ENCODE peak calls at places on chromosome 7, in eight cellular contexts. Q is testis; R is left ventricle myocardium inferior; S is GM23338; W is neuronal stem cell; C is astrocyte; L is AG04450; K is CD4-positive, alpha-beta T cell. F is an unnamed sample.

GRCh38 chr7:73438547-73439245 is 5.1 kb downstream of the FZD9 start:
- DNase-seq in Q (no peak), R (no peak), S (no peak), W (no peak), C (no peak), L (no peak), K (no peak), F (no peak)

GRCh38 chr7:131721660-131722059 is 165.2 kb upstream of the PODXL start:
- DNase-seq in Q (no peak), R (no peak), S (no peak), W (no peak), C (no peak), L (no peak), K (no peak), F (no peak)

GRCh38 chr7:133481676-133482075 is 228.8 kb downstream of the EXOC4 start:
- DNase-seq in Q (no peak), R (no peak), S (no peak), W (no peak), C (peak), L (peak), K (no peak), F (peak)

GRCh38 chr7:156578978-156579430 is 61.6 kb upstream of the RNF32 start:
- DNase-seq in Q (no peak), R (no peak), S (peak), W (no peak), C (no peak), L (no peak), K (no peak), F (no peak)

GRCh38 chr7:108257954-108258353 is 127.8 kb upstream of the LAMB4 start:
- DNase-seq in Q (no peak), R (no peak), S (no peak), W (no peak), C (no peak), L (no peak), K (no peak), F (no peak)

GRCh38 chr7:43721193-43721806 is 8.0 kb downstream of the COA1 start:
- DNase-seq in Q (no peak), R (no peak), S (peak), W (peak), C (peak), L (no peak), K (no peak), F (peak)

GRCh38 chr7:23530355-23530754 is 1.4 kb downstream of the TRA2A start:
- DNase-seq in Q (no peak), R (no peak), S (peak), W (no peak), C (peak), L (no peak), K (no peak), F (peak)

GRCh38 chr7:105905209-105905910 is 29.0 kb upstream of the ATXN7L1 start:
- DNase-seq in Q (no peak), R (no peak), S (peak), W (no peak), C (no peak), L (no peak), K (no peak), F (no peak)

GRCh38 chr7:132783824-132784223 is 207.6 kb upstream of the PLXNA4 start:
- DNase-seq in Q (no peak), R (no peak), S (no peak), W (no peak), C (peak), L (peak), K (no peak), F (peak)

GRCh38 chr7:77525231-77525630 is 11.9 kb upstream of the PTPN12 start:
- DNase-seq in Q (no peak), R (no peak), S (no peak), W (no peak), C (peak), L (no peak), K (no peak), F (no peak)

GRCh38 chr7:1646957-1647891 is 22.9 kb upstream of the ELFN1 start:
- DNase-seq in Q (peak), R (peak), S (no peak), W (no peak), C (peak), L (no peak), K (no peak), F (peak)

GRCh38 chr7:96045919-96046318 is 273.6 kb downstream of the DYNC1I1 start:
- DNase-seq in Q (no peak), R (no peak), S (peak), W (no peak), C (no peak), L (no peak), K (no peak), F (no peak)

GRCh38 chr7:29444267-29444666 is 119.4 kb upstream of the PRR15 start:
- DNase-seq in Q (no peak), R (no peak), S (no peak), W (no peak), C (no peak), L (no peak), K (no peak), F (no peak)

GRCh38 chr7:151888716-151889115 is 11.8 kb upstream of the PRKAG2 start:
- DNase-seq in Q (no peak), R (no peak), S (no peak), W (no peak), C (no peak), L (no peak), K (no peak), F (no peak)

GRCh38 chr7:135777626-135778398 is 29.2 kb upstream of the FAM180A start:
- DNase-seq in Q (no peak), R (no peak), S (no peak), W (no peak), C (no peak), L (no peak), K (no peak), F (no peak)

GRCh38 chr7:56110611-56111010 is 4.3 kb upstream of the CHCHD2 start:
- DNase-seq in Q (no peak), R (no peak), S (no peak), W (no peak), C (no peak), L (no peak), K (no peak), F (no peak)

GRCh38 chr7:38798552-38799267 is 110.3 kb downstream of the VPS41 start:
- DNase-seq in Q (no peak), R (no peak), S (peak), W (no peak), C (no peak), L (no peak), K (no peak), F (no peak)

GRCh38 chr7:74334026-74334425 is 44.8 kb downstream of the CLIP2 start:
- DNase-seq in Q (no peak), R (no peak), S (no peak), W (no peak), C (peak), L (peak), K (no peak), F (peak)

GRCh38 chr7:51451751-51452465 is 135.3 kb upstream of the COBL start:
- DNase-seq in Q (no peak), R (no peak), S (peak), W (peak), C (no peak), L (no peak), K (no peak), F (no peak)

GRCh38 chr7:68313806-68314205 is 1284.5 kb upstream of the AUTS2 start:
- DNase-seq in Q (no peak), R (no peak), S (no peak), W (no peak), C (no peak), L (no peak), K (no peak), F (no peak)

GRCh38 chr7:53272081-53272480 is 236.6 kb downstream of the POM121L12 start:
- DNase-seq in Q (no peak), R (no peak), S (peak), W (no peak), C (no peak), L (no peak), K (no peak), F (no peak)

DNA sequence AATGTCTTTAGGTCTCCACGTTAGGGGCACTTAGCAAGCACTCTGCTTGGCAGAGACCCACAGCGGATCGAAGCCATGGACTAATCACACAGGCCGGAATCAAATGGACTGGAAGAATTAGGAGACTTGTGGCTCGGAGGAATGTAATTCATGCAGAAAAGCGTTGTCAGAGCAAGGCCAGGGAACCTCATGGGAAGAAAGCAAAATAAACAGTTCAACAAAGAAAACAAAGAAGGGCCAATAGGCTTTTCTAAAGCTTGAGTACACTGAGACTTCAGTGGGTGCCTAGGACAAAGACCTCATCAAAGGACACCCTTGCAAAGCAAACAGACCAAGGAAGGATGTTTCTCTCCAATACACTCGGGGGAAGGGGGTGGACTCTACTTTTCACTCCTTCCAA is 171.1 kb downstream of the GLI3 start:
- DNase-seq in Q (no peak), R (no peak), S (peak), W (peak), C (peak), L (no peak), K (no peak), F (peak)
- H3K27ac ChIP-seq in Q (no peak), R (no peak), S (no peak), W (peak), C (no peak), L (no peak), K (no peak), F (no peak)

GRCh38 chr7:101140339-101140699 is 13.4 kb downstream of the SERPINE1 start:
- DNase-seq in Q (no peak), R (no peak), S (peak), W (no peak), C (no peak), L (no peak), K (no peak), F (peak)

GRCh38 chr7:101140746-101141382 is 13.4 kb upstream of the AP1S1 start:
- DNase-seq in Q (no peak), R (no peak), S (no peak), W (no peak), C (no peak), L (no peak), K (no peak), F (peak)

GRCh38 chr7:101134399-101134980 is 7.6 kb downstream of the SERPINE1 start:
- DNase-seq in Q (no peak), R (no peak), S (no peak), W (no peak), C (no peak), L (no peak), K (no peak), F (peak)

GRCh38 chr7:101137651-101138148 is 10.8 kb downstream of the SERPINE1 start:
- DNase-seq in Q (no peak), R (no peak), S (no peak), W (no peak), C (no peak), L (no peak), K (no peak), F (peak)

DNA sequence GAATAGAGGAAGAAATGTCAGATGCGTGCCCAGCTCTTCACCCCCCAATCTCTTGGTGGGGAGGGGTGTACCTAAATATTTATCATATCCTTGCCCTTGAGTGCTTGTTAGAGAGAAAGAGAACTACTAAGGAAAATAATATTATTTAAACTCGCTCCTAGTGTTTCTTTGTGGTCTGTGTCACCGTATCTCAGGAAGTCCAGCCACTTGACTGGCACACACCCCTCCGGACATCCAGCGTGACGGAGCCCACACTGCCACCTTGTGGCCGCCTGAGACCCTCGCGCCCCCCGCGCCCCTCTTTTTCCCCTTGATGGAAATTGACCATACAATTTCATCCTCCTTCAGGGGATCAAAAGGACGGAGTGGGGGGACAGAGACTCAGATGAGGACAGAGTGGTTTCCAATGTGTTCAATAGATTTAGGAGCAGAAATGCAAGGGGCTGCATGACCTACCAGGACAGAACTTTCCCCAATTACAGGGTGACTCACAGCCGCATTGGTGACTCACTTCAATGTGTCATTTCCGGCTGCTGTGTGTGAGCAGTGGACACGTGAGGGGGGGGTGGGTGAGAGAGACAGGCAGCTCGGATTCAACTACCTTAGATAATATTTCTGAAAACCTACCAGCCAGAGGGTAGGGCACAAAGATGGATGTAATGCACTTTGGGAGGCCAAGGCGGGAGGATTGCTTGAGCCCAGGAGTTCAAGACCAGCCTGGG is 11.4 kb downstream of the SERPINE1 start:
- DNase-seq in Q (peak), R (peak), S (peak), W (no peak), C (peak), L (peak), K (peak), F (peak)
- H3K27ac ChIP-seq in Q (no peak), R (peak), S (no peak), W (no peak), C (peak), L (peak), K (no peak), F (peak)

GRCh38 chr7:18524248-18524647 is 28.7 kb downstream of the HDAC9 start:
- DNase-seq in Q (no peak), R (no peak), S (no peak), W (no peak), C (no peak), L (no peak), K (no peak), F (no peak)

GRCh38 chr7:18530224-18531179 is 35.0 kb downstream of the HDAC9 start:
- DNase-seq in Q (no peak), R (no peak), S (no peak), W (no peak), C (no peak), L (no peak), K (no peak), F (no peak)

GRCh38 chr7:18529213-18529612 is 33.7 kb downstream of the HDAC9 start:
- DNase-seq in Q (no peak), R (no peak), S (no peak), W (no peak), C (no peak), L (no peak), K (no peak), F (no peak)

GRCh38 chr7:18521945-18522566 is 26.5 kb downstream of the HDAC9 start:
- DNase-seq in Q (no peak), R (no peak), S (no peak), W (no peak), C (peak), L (no peak), K (no peak), F (no peak)

DNA sequence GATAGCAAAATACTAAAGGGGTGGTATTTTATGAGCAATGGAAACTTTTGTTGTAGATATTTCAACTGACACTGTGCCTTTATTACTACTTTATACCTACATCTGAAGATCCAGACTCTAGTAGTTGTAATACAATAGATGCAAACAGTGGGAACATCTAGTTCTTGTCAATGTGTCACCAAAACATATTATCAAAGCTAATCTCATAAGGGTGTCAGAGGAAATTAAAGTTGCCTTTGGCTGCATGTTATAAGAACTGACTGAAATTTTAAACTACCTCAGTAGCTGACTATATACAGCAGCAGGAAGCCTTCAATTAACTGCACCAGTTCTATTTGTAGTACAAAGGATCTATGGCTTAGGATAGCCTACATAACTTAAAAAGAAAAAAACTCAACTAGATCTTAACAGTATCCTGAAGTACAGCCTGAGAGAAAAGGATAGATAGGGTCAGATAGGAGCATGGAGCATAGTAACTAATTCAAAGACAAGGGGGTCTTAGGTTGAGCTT is 30.9 kb downstream of the HDAC9 start:
- DNase-seq in Q (no peak), R (no peak), S (no peak), W (no peak), C (no peak), L (no peak), K (no peak), F (no peak)
- H3K27ac ChIP-seq in Q (no peak), R (peak), S (no peak), W (no peak), C (no peak), L (no peak), K (no peak), F (no peak)

DNA sequence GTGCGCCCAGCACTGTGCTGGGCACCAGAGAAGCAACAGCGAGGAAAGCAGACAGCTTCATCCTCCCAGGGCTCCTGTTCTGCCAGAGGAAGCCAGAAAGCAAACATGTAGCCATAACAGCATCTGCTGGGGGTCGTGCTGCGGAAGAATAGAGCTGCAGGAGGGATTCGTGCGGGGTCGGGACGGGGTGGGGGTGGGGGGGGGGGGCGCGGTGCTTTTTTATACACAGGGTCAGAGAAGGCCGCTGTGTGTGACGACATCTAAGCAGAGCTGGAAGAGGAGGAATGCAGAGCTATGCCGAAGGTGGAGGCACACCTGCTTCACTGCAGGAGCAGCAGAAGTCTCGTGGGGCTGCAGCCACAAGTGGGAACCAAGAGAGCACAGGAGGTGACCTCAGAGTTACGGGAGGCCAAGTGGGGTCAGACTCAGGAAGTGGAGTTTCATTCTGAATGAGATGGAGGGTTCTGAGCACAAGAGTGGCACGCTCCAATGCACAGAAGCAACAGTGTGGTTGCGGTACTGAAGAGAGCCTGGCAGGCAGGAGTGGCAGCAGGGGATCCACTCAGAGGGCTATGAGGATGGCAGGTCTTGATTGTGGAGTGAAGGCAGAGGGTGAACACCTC is 11.1 kb downstream of the PKD1L1 start:
- DNase-seq in Q (no peak), R (no peak), S (no peak), W (no peak), C (no peak), L (no peak), K (no peak), F (no peak)
- H3K27ac ChIP-seq in Q (no peak), R (peak), S (no peak), W (no peak), C (no peak), L (no peak), K (no peak), F (no peak)

DNA sequence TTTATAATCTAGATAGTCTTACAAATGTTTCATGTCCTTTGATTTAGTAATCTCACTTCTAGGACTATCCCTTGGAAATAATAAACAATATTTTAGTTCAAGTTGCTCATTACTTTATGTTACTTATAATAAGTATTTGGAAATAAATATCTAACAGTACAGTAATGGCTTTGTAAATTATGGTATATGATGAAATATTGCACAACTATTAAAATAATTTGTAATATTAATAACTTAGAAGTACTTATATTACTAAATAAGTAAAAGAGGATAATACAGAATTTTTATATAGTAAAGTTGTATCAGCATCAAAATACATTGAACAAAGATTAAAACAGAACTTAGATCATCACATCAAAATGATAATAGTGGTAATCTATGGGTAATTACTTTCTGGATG is 41.1 kb downstream of the SP4 start:
- DNase-seq in Q (no peak), R (no peak), S (no peak), W (no peak), C (no peak), L (no peak), K (no peak), F (no peak)
- H3K27ac ChIP-seq in Q (no peak), R (no peak), S (no peak), W (no peak), C (no peak), L (no peak), K (no peak), F (no peak)

DNA sequence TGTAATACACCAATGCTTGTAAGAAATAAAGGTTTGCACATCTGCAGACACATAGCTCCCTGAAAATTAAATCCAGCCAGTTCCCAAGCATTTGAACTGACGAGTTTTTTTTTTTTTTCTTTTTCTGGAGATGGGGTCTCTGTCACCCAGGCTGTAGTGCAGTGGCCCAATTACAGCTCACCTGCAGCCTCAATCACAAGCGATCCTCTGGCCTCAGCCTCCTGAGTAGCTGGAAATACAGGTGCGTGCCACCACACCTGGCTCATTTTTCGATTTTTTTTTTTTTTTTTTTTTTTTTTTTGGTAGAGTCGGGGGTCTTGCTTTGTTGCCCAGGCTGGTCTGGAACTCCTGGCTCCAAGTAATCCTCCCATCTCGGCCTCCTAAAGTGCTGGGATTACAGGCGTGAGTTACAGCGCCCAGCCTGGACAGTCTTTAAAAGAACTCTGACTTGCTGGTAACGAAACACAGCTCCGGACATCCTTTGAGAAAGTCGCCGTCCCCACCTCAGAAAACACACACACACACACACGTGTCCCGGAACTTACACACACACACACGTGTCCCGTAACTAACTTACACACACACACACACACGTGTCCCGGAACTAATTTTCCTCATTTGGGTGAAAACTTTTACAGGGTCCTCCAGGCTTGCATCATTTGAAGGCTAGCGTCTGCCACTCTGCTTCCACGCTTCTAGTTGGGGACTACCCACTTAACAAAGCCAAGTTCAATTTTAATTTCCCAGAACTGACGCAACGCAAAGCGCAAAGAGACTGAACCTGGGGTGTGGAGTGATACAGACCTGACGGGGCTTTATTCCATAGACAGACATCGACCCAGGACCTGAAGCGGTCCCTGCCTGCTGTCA is 18.6 kb downstream of the OCM2 start:
- DNase-seq in Q (no peak), R (no peak), S (peak), W (no peak), C (peak), L (no peak), K (no peak), F (peak)
- H3K27ac ChIP-seq in Q (peak), R (peak), S (no peak), W (no peak), C (no peak), L (no peak), K (peak), F (peak)